ENCODE peak calls at places on chromosomes 7 and 10, in four cellular contexts. One of them, this sample, is unnamed.

GRCh38 chr10:119616879-119617580 is 20.3 kb upstream of the TIAL1 start:
- ATAC-seq in Panc1: no peak
- ATAC-seq in HepG2: peak; percentile 79
- ATAC-seq in HCT116: peak; percentile 65
- ATAC-seq in this sample: no peak

GRCh38 chr7:140501941-140502340 is 22.6 kb upstream of the MKRN1 start:
- ATAC-seq in Panc1: peak; percentile 70
- ATAC-seq in HCT116: peak; percentile 61
- ATAC-seq in HepG2: peak; percentile 92
- ATAC-seq in this sample: no peak

GRCh38 chr10:61822096-61822495 is 79.4 kb upstream of the ARID5B start:
- ATAC-seq in Panc1: no peak
- ATAC-seq in HepG2: no peak
- ATAC-seq in HCT116: no peak
- ATAC-seq in this sample: no peak

GRCh38 chr7:84865560-84865959 is 321.3 kb downstream of the SEMA3D start:
- ATAC-seq in HCT116: no peak
- ATAC-seq in Panc1: no peak
- ATAC-seq in HepG2: no peak
- ATAC-seq in this sample: no peak

GRCh38 chr7:51340029-51340838 is 23.6 kb upstream of the COBL start:
- ATAC-seq in HCT116: peak; percentile 88
- ATAC-seq in Panc1: no peak
- ATAC-seq in HepG2: peak; percentile 70
- ATAC-seq in this sample: no peak

GRCh38 chr7:30427296-30428080 is 51.1 kb downstream of the NOD1 start:
- ATAC-seq in HepG2: no peak
- ATAC-seq in HCT116: no peak
- ATAC-seq in Panc1: no peak
- ATAC-seq in this sample: no peak

GRCh38 chr7:84149573-84149972 is 45.0 kb downstream of the SEMA3A start:
- ATAC-seq in HepG2: no peak
- ATAC-seq in HCT116: no peak
- ATAC-seq in Panc1: no peak
- ATAC-seq in this sample: no peak

GRCh38 chr7:106127984-106128780 is 16.1 kb upstream of the SYPL1 start:
- ATAC-seq in Panc1: no peak
- ATAC-seq in HepG2: no peak
- ATAC-seq in HCT116: no peak
- ATAC-seq in this sample: no peak

GRCh38 chr7:158001621-158002320 is 585.9 kb downstream of the PTPRN2 start:
- ATAC-seq in HCT116: no peak
- ATAC-seq in HepG2: no peak
- ATAC-seq in Panc1: peak; percentile 66
- ATAC-seq in this sample: no peak

GRCh38 chr7:75843470-75844116 is 30.0 kb upstream of the CCL24 start:
- ATAC-seq in HCT116: no peak
- ATAC-seq in HepG2: no peak
- ATAC-seq in Panc1: no peak
- ATAC-seq in this sample: no peak

GRCh38 chr7:35492451-35493175 is 202.3 kb downstream of the HERPUD2 start:
- ATAC-seq in Panc1: no peak
- ATAC-seq in HCT116: no peak
- ATAC-seq in HepG2: no peak
- ATAC-seq in this sample: no peak

GRCh38 chr7:91759205-91759863 is 121.2 kb downstream of the MTERF1 start:
- ATAC-seq in HCT116: no peak
- ATAC-seq in HepG2: peak; percentile 95
- ATAC-seq in Panc1: no peak
- ATAC-seq in this sample: no peak

GRCh38 chr7:50396856-50397255 is 53.3 kb downstream of the FIGNL1 start:
- ATAC-seq in Panc1: no peak
- ATAC-seq in HepG2: no peak
- ATAC-seq in HCT116: no peak
- ATAC-seq in this sample: no peak

GRCh38 chr7:94008537-94008936 is 4.4 kb upstream of the BET1 start:
- ATAC-seq in HepG2: no peak
- ATAC-seq in HCT116: no peak
- ATAC-seq in Panc1: no peak
- ATAC-seq in this sample: no peak

GRCh38 chr7:90931996-90932912 is 332.0 kb upstream of the FZD1 start:
- ATAC-seq in HCT116: no peak
- ATAC-seq in Panc1: no peak
- ATAC-seq in HepG2: no peak
- ATAC-seq in this sample: no peak

GRCh38 chr7:100053201-100053600 is 3.6 kb downstream of the ZSCAN21 start:
- ATAC-seq in HCT116: peak; percentile 68
- ATAC-seq in HepG2: peak; percentile 74
- ATAC-seq in Panc1: peak; percentile 56
- ATAC-seq in this sample: no peak

GRCh38 chr7:70790215-70791073 is 341.5 kb upstream of the GALNT17 start:
- ATAC-seq in HCT116: no peak
- ATAC-seq in HepG2: no peak
- ATAC-seq in Panc1: no peak
- ATAC-seq in this sample: no peak

GRCh38 chr10:75565286-75566251 is 134.1 kb downstream of the LRMDA start:
- ATAC-seq in Panc1: no peak
- ATAC-seq in HepG2: no peak
- ATAC-seq in HCT116: no peak
- ATAC-seq in this sample: no peak

GRCh38 chr7:90692947-90693346 is 96.8 kb downstream of the CDK14 start:
- ATAC-seq in HCT116: no peak
- ATAC-seq in Panc1: no peak
- ATAC-seq in HepG2: no peak
- ATAC-seq in this sample: no peak

GRCh38 chr7:47536705-47537611 is 45.0 kb downstream of the TNS3 start:
- ATAC-seq in HepG2: no peak
- ATAC-seq in HCT116: no peak
- ATAC-seq in Panc1: peak; percentile 22
- ATAC-seq in this sample: peak; percentile 75

GRCh38 chr7:135971366-135971725 is 5.8 kb downstream of the MTPN start:
- ATAC-seq in Panc1: no peak
- ATAC-seq in HepG2: no peak
- ATAC-seq in HCT116: no peak
- ATAC-seq in this sample: no peak
- H3K27ac ChIP-seq in Panc1: no peak overlapping the region
- H3K27ac ChIP-seq in HepG2: no peak overlapping the region
- H3K27ac ChIP-seq in HCT116: no peak overlapping the region
- H3K27ac ChIP-seq in this sample: no peak overlapping the region

GRCh38 chr7:45711161-45711490 is 137.0 kb downstream of the ADCY1 start:
- ATAC-seq in HCT116: no peak
- ATAC-seq in HepG2: no peak
- ATAC-seq in Panc1: no peak
- ATAC-seq in this sample: no peak

GRCh38 chr7:45712057-45712689 is 138.0 kb downstream of the ADCY1 start:
- ATAC-seq in Panc1: no peak
- ATAC-seq in HCT116: no peak
- ATAC-seq in HepG2: no peak
- ATAC-seq in this sample: no peak

GRCh38 chr7:45709168-45710034 is 135.2 kb downstream of the ADCY1 start:
- ATAC-seq in HCT116: no peak
- ATAC-seq in HepG2: no peak
- ATAC-seq in Panc1: no peak
- ATAC-seq in this sample: peak; percentile 93

GRCh38 chr7:45708046-45708950 is 134.1 kb downstream of the ADCY1 start:
- ATAC-seq in HepG2: no peak
- ATAC-seq in Panc1: no peak
- ATAC-seq in HCT116: no peak
- ATAC-seq in this sample: no peak

DNA sequence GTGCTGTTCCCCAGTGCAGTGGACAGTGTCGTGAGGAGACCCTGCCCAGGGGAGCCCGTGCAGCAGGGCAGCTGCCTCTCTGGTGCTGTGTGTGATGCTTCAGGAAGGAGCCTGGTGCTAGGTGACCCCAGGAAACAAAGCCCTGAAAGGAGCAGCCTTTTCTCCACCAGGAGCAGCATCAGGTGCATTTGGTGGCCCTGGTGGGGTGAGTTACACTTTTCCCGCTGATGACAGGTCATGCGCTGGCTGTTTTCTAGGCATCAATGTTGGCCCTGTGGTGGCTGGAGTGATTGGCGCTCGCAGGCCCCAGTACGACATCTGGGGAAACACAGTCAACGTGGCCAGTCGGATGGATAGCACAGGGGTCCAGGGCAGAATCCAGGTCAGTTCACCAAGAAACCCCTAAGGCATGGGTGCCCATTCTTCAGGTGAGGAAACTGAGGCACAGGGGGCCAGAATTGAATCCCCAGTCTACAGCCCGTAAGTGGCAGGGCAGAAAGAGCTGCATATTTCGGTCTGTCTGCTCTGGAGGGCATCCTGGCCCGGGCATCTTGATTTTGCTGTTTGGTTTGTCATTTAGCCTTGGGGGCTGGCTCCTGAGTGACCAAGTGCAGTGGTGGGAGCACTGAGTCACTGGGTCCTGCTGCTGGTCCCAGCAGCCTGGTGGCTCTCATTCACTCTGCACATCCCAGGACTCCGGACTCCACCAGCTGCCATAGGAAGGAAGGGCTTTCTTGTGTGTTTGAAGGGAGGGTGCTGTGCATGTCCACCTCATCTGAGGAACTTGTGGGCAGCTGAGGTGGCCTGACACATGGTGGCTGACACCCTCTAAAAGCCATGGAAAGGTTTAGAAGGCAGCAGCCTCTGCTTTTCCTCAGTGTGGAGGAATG is 136.3 kb downstream of the ADCY1 start:
- ATAC-seq in Panc1: no peak
- ATAC-seq in HCT116: no peak
- ATAC-seq in HepG2: no peak
- ATAC-seq in this sample: no peak
- TF ChIP-seq POLR2AphosphoS5 in Panc1: no peak
- TF ChIP-seq POLR2AphosphoS5 in HCT116: no peak
- TF ChIP-seq POLR2AphosphoS5 in HepG2: no peak
- TF ChIP-seq POLR2AphosphoS5 in this sample: no peak

DNA sequence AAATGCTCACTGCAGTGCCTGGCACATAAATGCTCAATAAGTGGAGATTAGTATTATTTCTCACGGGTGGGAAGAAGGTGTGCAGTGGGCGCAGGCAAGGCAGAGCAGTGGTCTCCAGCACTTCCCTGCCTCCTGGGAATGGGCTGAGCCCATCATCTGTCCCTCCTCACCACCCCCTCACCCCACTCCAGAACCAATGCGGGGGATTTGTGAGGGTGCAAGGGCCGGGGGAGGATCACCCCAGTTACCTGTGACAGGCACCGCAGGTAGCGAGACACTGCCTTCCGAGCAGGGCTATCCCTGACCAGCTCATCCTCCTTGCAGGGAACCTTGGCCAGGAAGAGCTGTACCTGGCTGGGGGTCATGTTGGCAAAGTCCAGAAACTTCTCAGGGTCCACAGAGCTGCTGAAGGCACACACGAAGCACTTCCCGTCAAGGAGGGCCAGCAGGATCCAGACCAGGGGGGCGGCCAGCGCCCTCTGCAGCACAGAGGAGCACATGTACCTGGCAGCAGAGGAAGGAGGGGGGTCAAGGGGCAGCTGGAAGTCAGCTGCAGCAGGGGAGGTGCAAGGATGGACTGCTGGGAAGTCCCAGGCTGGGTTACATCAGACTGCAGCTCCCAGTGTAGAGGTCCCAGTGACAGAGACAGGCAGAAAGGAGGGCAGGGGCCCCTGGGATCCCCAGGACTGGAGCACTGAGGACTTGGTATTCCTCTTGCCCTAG is 2.8 kb downstream of the CALHM3 start:
- ATAC-seq in HCT116: peak; percentile 77
- ATAC-seq in Panc1: peak; percentile 46
- ATAC-seq in HepG2: peak; percentile 79
- ATAC-seq in this sample: no peak
- TF ChIP-seq CTCF in HCT116: peak; percentile 67
- TF ChIP-seq CTCF in Panc1: no peak
- TF ChIP-seq CTCF in HepG2: peak; percentile 72
- TF ChIP-seq CTCF in this sample: no peak

DNA sequence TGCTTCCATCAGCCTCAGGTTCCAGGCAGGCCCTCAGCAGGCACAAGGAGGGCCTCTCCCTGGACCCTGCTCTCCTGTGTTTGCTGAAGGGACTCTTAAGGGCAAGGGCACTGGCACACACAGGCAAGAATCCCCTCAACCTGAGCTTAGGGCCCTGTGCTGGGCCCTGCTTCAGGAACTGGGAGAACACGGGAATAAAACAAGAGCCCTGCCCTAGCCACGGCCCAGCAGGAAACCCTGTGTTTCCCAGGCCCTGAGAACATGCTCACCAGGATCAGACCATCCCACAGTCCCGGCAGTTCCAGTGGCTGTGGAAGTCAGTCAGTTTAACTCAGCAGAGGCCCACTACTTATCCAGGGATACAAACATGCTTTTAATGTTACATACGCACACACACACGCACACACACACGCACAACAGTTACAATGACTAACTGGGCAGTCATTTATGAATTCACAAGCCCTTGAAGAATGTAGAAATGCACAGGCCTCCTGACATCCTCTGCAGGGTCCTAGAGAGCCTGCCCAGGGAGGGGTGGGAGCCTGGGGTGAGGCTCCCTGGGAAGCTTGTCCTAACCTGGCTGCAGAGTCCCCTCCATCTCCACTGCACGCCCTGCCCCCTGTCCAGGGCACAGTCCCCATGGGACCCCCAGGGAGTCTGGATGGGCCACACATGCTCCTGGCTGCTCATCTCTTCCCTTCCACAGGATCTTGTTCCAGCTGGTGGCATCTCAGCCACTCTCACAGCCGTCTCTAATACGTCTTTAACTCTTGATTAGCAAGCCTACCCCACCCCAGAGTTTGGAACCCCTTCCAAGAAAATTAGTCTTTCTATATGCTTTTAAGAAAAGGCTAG is 97.6 kb downstream of the TCERG1L start:
- ATAC-seq in HCT116: no peak
- ATAC-seq in Panc1: peak; percentile 19
- ATAC-seq in HepG2: no peak
- ATAC-seq in this sample: no peak
- H3K27ac ChIP-seq in HCT116: no peak overlapping the region
- H3K27ac ChIP-seq in Panc1: no peak overlapping the region
- H3K27ac ChIP-seq in HepG2: no peak overlapping the region
- H3K27ac ChIP-seq in this sample: no peak overlapping the region

GRCh38 chr10:116038259-116038658 is 234.7 kb downstream of the GFRA1 start:
- ATAC-seq in Panc1: no peak
- ATAC-seq in HCT116: no peak
- ATAC-seq in HepG2: peak; percentile 76
- ATAC-seq in this sample: peak; percentile 91
- TF ChIP-seq POLR2AphosphoS5 in Panc1: no peak
- TF ChIP-seq POLR2AphosphoS5 in HCT116: no peak
- TF ChIP-seq POLR2AphosphoS5 in HepG2: no peak
- TF ChIP-seq POLR2AphosphoS5 in this sample: peak; percentile 68

This sample was measured in gastroesophageal sphincter.